ENCODE peak calls at places on chromosomes 11 and 22, in eight cellular contexts. K is NB4; X is stimulated activated CD4-positive, alpha-beta T cell treated with anti-CD3 and anti-CD28 coated beads, Interleukin-4, amount 100 ng/mL, for 48 hours; S is right lobe of liver; M is activated T-helper 1 cell treated with anti-CD3 and anti-CD28 coated beads, Interleukin-2, amount 50 U/mL, for 16 hours; R is activated CD4-positive, alpha-beta T cell treated with anti-CD3 and anti-CD28 coated beads for 48 hours; L is EL; A is A673. Z is an unnamed sample.

GRCh38 chr22:38087855-38088254 is 3.9 kb upstream of the SLC16A8 start:
- DNase-seq in X (no peak), M (no peak), A (no peak), L (no peak), K (no peak), S (no peak), R (no peak), Z (no peak)

GRCh38 chr11:114255289-114255688 is 40.9 kb upstream of the NNMT start:
- DNase-seq in X (no peak), R (no peak), S (peak; percentile 72), L (no peak), K (no peak), M (no peak), A (no peak), Z (no peak)

GRCh38 chr22:50010676-50011446 is 1.7 kb downstream of the IL17REL start:
- DNase-seq in K (no peak), X (no peak), A (no peak), M (peak; percentile 62), R (no peak), L (no peak), S (no peak), Z (no peak)

GRCh38 chr11:121535122-121535796 is 82.5 kb upstream of the SORL1-AS1 start:
- DNase-seq in K (no peak), R (no peak), X (no peak), M (no peak), L (no peak), A (no peak), S (no peak), Z (no peak)

GRCh38 chr22:21450858-21451331 is 16.3 kb upstream of the TMEM191C start:
- DNase-seq in S (peak; percentile 37), K (no peak), A (no peak), L (no peak), M (no peak), X (no peak), R (no peak), Z (no peak)

GRCh38 chr11:2742201-2742600 is 42.4 kb upstream of the KCNQ1OT1 start:
- DNase-seq in S (no peak), X (no peak), L (no peak), A (no peak), K (no peak), R (no peak), M (no peak), Z (no peak)

GRCh38 chr22:42560781-42561180 is 7.0 kb downstream of the SERHL2 start:
- DNase-seq in K (peak; percentile 64), A (peak; percentile 42), M (no peak), R (peak; percentile 35), L (peak; percentile 27), S (no peak), X (no peak), Z (no peak)

GRCh38 chr11:122817121-122817520 is 21.2 kb upstream of the CRTAM start:
- DNase-seq in S (no peak), L (no peak), M (no peak), A (no peak), R (no peak), X (no peak), K (no peak), Z (no peak)

GRCh38 chr22:37741312-37741795 is 44.5 kb downstream of the TRIOBP start:
- DNase-seq in S (peak; percentile 90), A (peak; percentile 86), L (peak; percentile 89), M (no peak), X (no peak), K (peak; percentile 97), R (no peak), Z (peak; percentile 83)

GRCh38 chr22:37473437-37473946 is 12.7 kb downstream of the MFNG start:
- DNase-seq in S (no peak), K (no peak), R (no peak), M (no peak), A (no peak), X (no peak), L (no peak), Z (no peak)

GRCh38 chr11:39786682-39787081 is 1672.8 kb downstream of the LRRC4C start:
- DNase-seq in S (no peak), K (no peak), R (no peak), X (no peak), L (no peak), A (no peak), M (no peak), Z (no peak)

GRCh38 chr11:106369224-106369623 is 291.8 kb downstream of the AASDHPPT start:
- DNase-seq in M (no peak), A (no peak), X (no peak), S (no peak), K (no peak), L (no peak), R (no peak), Z (no peak)

GRCh38 chr11:70413151-70413550 is 14.8 kb downstream of the CTTN start:
- DNase-seq in A (no peak), K (no peak), M (no peak), X (no peak), L (no peak), S (no peak), R (no peak), Z (no peak)

GRCh38 chr11:12276356-12276755 is 101.0 kb upstream of the PARVA start:
- DNase-seq in K (no peak), X (no peak), R (no peak), L (no peak), A (no peak), M (no peak), S (peak; percentile 3), Z (no peak)

GRCh38 chr11:15471028-15471708 is 356.4 kb downstream of the INSC start:
- DNase-seq in R (no peak), K (no peak), S (no peak), M (no peak), X (no peak), L (no peak), A (no peak), Z (no peak)

GRCh38 chr11:63670738-63671321 is 346 bp downstream of the ATL3 start:
- DNase-seq in A (no peak), L (peak; percentile 66), X (no peak), K (peak; percentile 78), S (peak; percentile 73), M (peak; percentile 13), R (peak; percentile 31), Z (peak; percentile 29)

Z was measured in HFFc6.